ENCODE peak calls at places on chromosomes 11 and 22, in four cellular contexts. Y, N, H and V are unnamed samples.

GRCh38 chr11:131536159-131536558 is 165.7 kb downstream of the NTM start:
- DNase-seq in N (no peak), H (no peak), Y (no peak), V (no peak)

GRCh38 chr11:65708451-65708850 is 3.6 kb upstream of the KAT5 start:
- DNase-seq in N (no peak), H (no peak), Y (no peak), V (no peak)

GRCh38 chr22:47206185-47206584 is 443.7 kb downstream of the TBC1D22A start:
- DNase-seq in H (no peak), N (no peak), Y (no peak), V (no peak)

GRCh38 chr22:36741204-36741793 is 34.6 kb downstream of the IFT27 start:
- DNase-seq in H (no peak), N (peak; percentile 19), Y (peak; percentile 27), V (peak; percentile 2)

GRCh38 chr11:120908521-120909181 is 115.3 kb upstream of the TBCEL start:
- DNase-seq in H (no peak), Y (no peak), N (no peak), V (no peak)

GRCh38 chr11:123640677-123641494 is 13.5 kb downstream of the SCN3B start:
- DNase-seq in H (peak; percentile 40), Y (peak; percentile 37), N (peak; percentile 71), V (no peak)

GRCh38 chr11:65414776-65415498 is 7.7 kb upstream of the NEAT1 start:
- DNase-seq in Y (no peak), H (peak; percentile 23), N (peak; percentile 41), V (peak; percentile 54)

GRCh38 chr11:65861533-65862183 is 1.4 kb downstream of the MUS81 start:
- DNase-seq in Y (no peak), H (peak; percentile 27), N (no peak), V (peak; percentile 79)

GRCh38 chr22:44392446-44392921 is 79.7 kb upstream of the SHISAL1 start:
- DNase-seq in H (no peak), N (peak; percentile 45), Y (no peak), V (peak; percentile 67)

GRCh38 chr11:126891556-126892217 is 108.9 kb downstream of the KIRREL3 start:
- DNase-seq in N (no peak), H (no peak), Y (no peak), V (no peak)

GRCh38 chr11:124977006-124977405 is 23.0 kb downstream of the CCDC15 start:
- DNase-seq in H (no peak), Y (no peak), N (no peak), V (no peak)

GRCh38 chr22:27170491-27170890 is 513.1 kb downstream of the MIAT start:
- DNase-seq in Y (peak; percentile 5), N (no peak), H (no peak), V (no peak)

GRCh38 chr22:47044722-47045545 is 282.5 kb downstream of the TBC1D22A start:
- DNase-seq in Y (no peak), N (peak; percentile 55), H (peak; percentile 9), V (peak; percentile 47)

GRCh38 chr11:128469220-128469619 is 118.1 kb downstream of the ETS1 start:
- DNase-seq in Y (no peak), N (no peak), H (no peak), V (no peak)

GRCh38 chr22:35950262-35950661 is 78.4 kb downstream of the RBFOX2 start:
- DNase-seq in H (no peak), Y (no peak), N (no peak), V (no peak)

GRCh38 chr11:126375726-126376125 is 20.2 kb downstream of the ST3GAL4 start:
- DNase-seq in H (no peak), N (no peak), Y (no peak), V (no peak)

GRCh38 chr11:118152552-118153471 is at the start of gene SCN4B:
- DNase-seq in Y (no peak), H (peak; percentile 78), N (peak; percentile 82), V (no peak)

GRCh38 chr22:44658371-44658953 is 43.5 kb upstream of the PRR5 start:
- DNase-seq in N (peak; percentile 66), H (peak; percentile 41), Y (no peak), V (peak; percentile 83)

GRCh38 chr11:134398079-134398444 is 14.0 kb downstream of the B3GAT1 start:
- DNase-seq in Y (no peak), N (no peak), H (no peak), V (peak; percentile 79)

GRCh38 chr22:40324468-40325305 is 21.6 kb upstream of the ADSL start:
- DNase-seq in H (no peak), Y (no peak), N (no peak), V (no peak)

GRCh38 chr11:134654161-134654915 is 242.3 kb upstream of the B3GAT1 start:
- DNase-seq in H (no peak), Y (no peak), N (peak; percentile 33), V (no peak)

GRCh38 chr22:26718905-26719304 is 61.5 kb downstream of the MIAT start:
- DNase-seq in N (no peak), H (no peak), Y (peak; percentile 23), V (no peak)

GRCh38 chr11:119483881-119484371 is 61.0 kb upstream of the THY1 start:
- DNase-seq in H (peak; percentile 2), Y (no peak), N (no peak), V (peak; percentile 84)